ENCODE peak calls at places on chromosomes 5 and 9, in seven cellular contexts. M is NCI-H2081, Z is NCI-H2029, P is T-helper 17 cell, L is NCI-H69, R is mesenchymal stem cell, W is IMR-90. S is an unnamed sample.

GRCh38 chr5:36607114-36607561 is 732 bp downstream of the SLC1A3 start:
- DNase-seq in M (peak; percentile 25), Z (no peak), P (no peak), L (peak; percentile 35), R (peak; percentile 39), W (peak; percentile 30), S (no peak)

GRCh38 chr5:27778121-27778520 is 739.7 kb upstream of the CDH9 start:
- DNase-seq in M (no peak), Z (no peak), P (no peak), L (peak; percentile 3), R (no peak), W (no peak), S (no peak)

GRCh38 chr9:133976191-133976861 is 15.8 kb downstream of the VAV2 start:
- DNase-seq in M (no peak), Z (no peak), P (no peak), L (no peak), R (no peak), W (no peak), S (no peak)

GRCh38 chr9:109966643-109967368 is 186.8 kb downstream of the PALM2AKAP2 start:
- DNase-seq in M (no peak), Z (no peak), P (no peak), L (no peak), R (no peak), W (no peak), S (no peak)

GRCh38 chr5:123722451-123722850 is 210.5 kb downstream of the CSNK1G3 start:
- DNase-seq in M (peak; percentile 36), Z (no peak), P (no peak), L (peak; percentile 78), R (no peak), W (no peak), S (no peak)

GRCh38 chr5:145856285-145856818 is 16.5 kb downstream of the GRXCR2 start:
- DNase-seq in M (no peak), Z (no peak), P (no peak), L (peak; percentile 52), R (peak; percentile 82), W (peak; percentile 83), S (no peak)

GRCh38 chr5:126334755-126335154 is 88.5 kb upstream of the GRAMD2B start:
- DNase-seq in M (peak; percentile 15), Z (no peak), P (no peak), L (no peak), R (no peak), W (no peak), S (no peak)

GRCh38 chr9:89675403-89675771 is 70.6 kb downstream of the GADD45G start:
- DNase-seq in M (no peak), Z (no peak), P (no peak), L (no peak), R (no peak), W (no peak), S (peak; percentile 75)

GRCh38 chr5:2329741-2330140 is 421.7 kb downstream of the IRX2 start:
- DNase-seq in M (no peak), Z (no peak), P (no peak), L (no peak), R (no peak), W (no peak), S (no peak)

GRCh38 chr9:70682337-70682736 is 267.9 kb upstream of the KLF9 start:
- DNase-seq in M (no peak), Z (no peak), P (no peak), L (no peak), R (no peak), W (no peak), S (no peak)